ENCODE peak calls at places on chromosomes 3 and 15, in eight cellular contexts. Z is activated naive CD4-positive, alpha-beta T cell; T is sigmoid colon; W is foreskin fibroblast; P is EL; B is hippocampal formation; L is H54; Y is foreskin keratinocyte. M is an unnamed sample.

GRCh38 chr3:28982906-28983305 is 298.0 kb upstream of the RBMS3 start:
- DNase-seq in Z (no peak), T (no peak), W (no peak), P (no peak), B (no peak), L (no peak), Y (no peak), M (no peak)

GRCh38 chr15:41695750-41696436 is 35.7 kb downstream of the MGA start:
- DNase-seq in Z (peak), T (no peak), W (peak), P (peak), B (no peak), L (no peak), Y (peak), M (peak)

GRCh38 chr3:71395927-71396695 is 187.4 kb downstream of the FOXP1 start:
- DNase-seq in Z (no peak), T (no peak), W (peak), P (peak), B (no peak), L (no peak), Y (no peak), M (no peak)

GRCh38 chr3:171574556-171575240 is 114.5 kb upstream of the TNIK start:
- DNase-seq in Z (no peak), T (no peak), W (no peak), P (no peak), B (no peak), L (no peak), Y (no peak), M (no peak)

GRCh38 chr3:186143280-186143679 is 34.4 kb upstream of the ETV5 start:
- DNase-seq in Z (no peak), T (no peak), W (no peak), P (no peak), B (peak), L (no peak), Y (no peak), M (no peak)

GRCh38 chr15:101560722-101561583 is 71.4 kb upstream of the PCSK6 start:
- DNase-seq in Z (no peak), T (peak), W (no peak), P (no peak), B (no peak), L (no peak), Y (no peak), M (no peak)

GRCh38 chr3:119536757-119537156 is 22.7 kb downstream of the CD80 start:
- DNase-seq in Z (no peak), T (no peak), W (no peak), P (no peak), B (no peak), L (no peak), Y (no peak), M (no peak)

GRCh38 chr3:31167666-31168065 is 273.2 kb upstream of the GADL1 start:
- DNase-seq in Z (no peak), T (no peak), W (no peak), P (peak), B (no peak), L (no peak), Y (peak), M (no peak)

GRCh38 chr3:112086018-112086854 is at the start of gene C3orf52:
- DNase-seq in Z (peak), T (peak), W (peak), P (peak), B (no peak), L (peak), Y (peak), M (peak)

GRCh38 chr15:85899927-85900326 is 105.2 kb upstream of the KLHL25 start:
- DNase-seq in Z (no peak), T (no peak), W (no peak), P (no peak), B (no peak), L (no peak), Y (peak), M (no peak)

GRCh38 chr3:62186967-62187366 is 186.4 kb downstream of the FEZF2 start:
- DNase-seq in Z (no peak), T (no peak), W (no peak), P (peak), B (no peak), L (no peak), Y (no peak), M (no peak)

GRCh38 chr3:179954226-179954870 is 82.4 kb downstream of the PEX5L start:
- DNase-seq in Z (no peak), T (no peak), W (no peak), P (no peak), B (peak), L (no peak), Y (no peak), M (no peak)

GRCh38 chr3:188947401-188947982 is 224.3 kb upstream of the TPRG1 start:
- DNase-seq in Z (no peak), T (peak), W (peak), P (peak), B (peak), L (peak), Y (peak), M (peak)

GRCh38 chr3:193021506-193022010 is 103.9 kb upstream of the MB21D2 start:
- DNase-seq in Z (no peak), T (no peak), W (no peak), P (no peak), B (no peak), L (no peak), Y (no peak), M (no peak)

GRCh38 chr3:13539285-13539625 is 9.7 kb upstream of the FBLN2 start:
- DNase-seq in Z (no peak), T (no peak), W (peak), P (peak), B (no peak), L (no peak), Y (no peak), M (no peak)

GRCh38 chr15:31758126-31758525 is 272.2 kb upstream of the CHRNA7 start:
- DNase-seq in Z (no peak), T (no peak), W (no peak), P (peak), B (peak), L (peak), Y (peak), M (peak)

GRCh38 chr3:156812521-156813335 is 13.4 kb upstream of the LEKR1 start:
- DNase-seq in Z (no peak), T (no peak), W (no peak), P (no peak), B (no peak), L (no peak), Y (peak), M (no peak)

GRCh38 chr3:53525765-53526761 is 31.7 kb downstream of the CACNA1D start:
- DNase-seq in Z (no peak), T (peak), W (no peak), P (no peak), B (no peak), L (no peak), Y (no peak), M (peak)

GRCh38 chr3:132713977-132714727 is 8.1 kb downstream of the NPHP3 start:
- DNase-seq in Z (no peak), T (no peak), W (no peak), P (no peak), B (no peak), L (no peak), Y (peak), M (peak)

GRCh38 chr3:132283440-132283839 is 33.8 kb upstream of the ACP3 start:
- DNase-seq in Z (no peak), T (no peak), W (peak), P (no peak), B (peak), L (no peak), Y (no peak), M (no peak)

GRCh38 chr3:13559751-13560540 is 11.0 kb downstream of the FBLN2 start:
- DNase-seq in Z (no peak), T (peak), W (no peak), P (no peak), B (no peak), L (no peak), Y (no peak), M (no peak)

GRCh38 chr15:34318277-34319079 is 19.1 kb downstream of the SLC12A6 start:
- DNase-seq in Z (peak), T (peak), W (peak), P (peak), B (no peak), L (peak), Y (peak), M (peak)

GRCh38 chr15:74537736-74538135 is 3.3 kb upstream of the ARID3B start:
- DNase-seq in Z (no peak), T (no peak), W (no peak), P (no peak), B (no peak), L (no peak), Y (no peak), M (no peak)

GRCh38 chr3:159032311-159032710 is 230.5 kb downstream of the MFSD1 start:
- DNase-seq in Z (no peak), T (no peak), W (peak), P (peak), B (no peak), L (peak), Y (peak), M (no peak)

GRCh38 chr3:28286595-28286994 is 45.2 kb downstream of the CMC1 start:
- DNase-seq in Z (no peak), T (no peak), W (peak), P (peak), B (peak), L (no peak), Y (peak), M (no peak)

GRCh38 chr3:150251654-150252053 is 156.4 kb upstream of the TSC22D2 start:
- DNase-seq in Z (no peak), T (no peak), W (no peak), P (peak), B (no peak), L (no peak), Y (no peak), M (no peak)

GRCh38 chr3:146817705-146818104 is 212.6 kb upstream of the PLSCR5 start:
- DNase-seq in Z (no peak), T (no peak), W (peak), P (peak), B (peak), L (no peak), Y (peak), M (no peak)